ENCODE peak calls at places on chromosomes 11 and 22, in six cellular contexts. Z is stimulated activated CD4-positive, alpha-beta T cell treated with anti-CD3 and anti-CD28 coated beads, Interleukin-12 subunit alpha, Interleukin-12 subunit beta, amount 100 ng/mL, for 24 hours; C is HCT116; P is NCI-H2029; X is foreskin keratinocyte; D is nucleus accumbens. K is an unnamed sample.
A peak's percentile ranks its signal among the peaks of the same experiment; 100 is the strongest.

GRCh38 chr11:17561111-17561415 is 14.0 kb downstream of the OTOG start:
- DNase-seq in Z (no peak), C (no peak), P (no peak), X (no peak), D (no peak), K (no peak)

GRCh38 chr11:2517016-2517385 is 72.2 kb downstream of the KCNQ1 start:
- DNase-seq in Z (no peak), C (no peak), P (no peak), X (no peak), D (no peak), K (no peak)

GRCh38 chr22:48782817-48783511 is 1044.7 kb downstream of the BRD1 start:
- DNase-seq in Z (no peak), C (peak; percentile 7), P (no peak), X (no peak), D (no peak), K (no peak)

GRCh38 chr11:2772544-2773031 is 72.8 kb upstream of the KCNQ1OT1 start:
- DNase-seq in Z (no peak), C (peak; percentile 31), P (no peak), X (peak; percentile 43), D (no peak), K (no peak)

GRCh38 chr11:20599424-20600346 is at the start of gene SLC6A5:
- DNase-seq in Z (no peak), C (no peak), P (no peak), X (no peak), D (no peak), K (no peak)

GRCh38 chr22:45290410-45290936 is 5.7 kb downstream of the UPK3A start:
- DNase-seq in Z (no peak), C (peak; percentile 64), P (peak; percentile 46), X (no peak), D (peak; percentile 37), K (peak; percentile 61)

GRCh38 chr11:1293619-1294015 is 15.8 kb downstream of the TOLLIP start:
- DNase-seq in Z (no peak), C (no peak), P (no peak), X (no peak), D (no peak), K (no peak)

GRCh38 chr11:93236741-93237675 is 39.2 kb upstream of the SLC36A4 start:
- DNase-seq in Z (no peak), C (peak; percentile 34), P (no peak), X (no peak), D (no peak), K (no peak)

GRCh38 chr11:16114978-16115871 is 241.1 kb downstream of the SOX6 start:
- DNase-seq in Z (no peak), C (no peak), P (no peak), X (no peak), D (no peak), K (no peak)

GRCh38 chr22:41501209-41501608 is 32.3 kb downstream of the ACO2 start:
- DNase-seq in Z (no peak), C (no peak), P (no peak), X (no peak), D (no peak), K (no peak)

GRCh38 chr11:122697636-122698167 is 42.2 kb downstream of the UBASH3B start:
- DNase-seq in Z (no peak), C (no peak), P (no peak), X (peak; percentile 87), D (no peak), K (no peak)

GRCh38 chr11:67269401-67270255 is 3.4 kb downstream of the GRK2 start:
- DNase-seq in Z (no peak), C (no peak), P (no peak), X (no peak), D (no peak), K (no peak)

GRCh38 chr11:102171101-102171500 is 60.9 kb downstream of the YAP1 start:
- DNase-seq in Z (no peak), C (no peak), P (no peak), X (no peak), D (no peak), K (no peak)

GRCh38 chr11:73649206-73649605 is 2.8 kb downstream of the PLEKHB1 start:
- DNase-seq in Z (no peak), C (no peak), P (no peak), X (no peak), D (no peak), K (no peak)

GRCh38 chr22:34760276-34761008 is 305.5 kb upstream of the ISX start:
- DNase-seq in Z (no peak), C (no peak), P (no peak), X (no peak), D (no peak), K (no peak)

GRCh38 chr11:35275808-35276170 is 136.8 kb downstream of the CD44 start:
- DNase-seq in Z (no peak), C (no peak), P (no peak), X (no peak), D (no peak), K (peak; percentile 31)

GRCh38 chr11:64810891-64811272 is 531 bp upstream of the MEN1 start:
- DNase-seq in Z (no peak), C (no peak), P (peak; percentile 77), X (no peak), D (no peak), K (no peak)

GRCh38 chr22:33652596-33652995 is 267.7 kb downstream of the LARGE1 start:
- DNase-seq in Z (no peak), C (no peak), P (no peak), X (peak; percentile 37), D (no peak), K (no peak)